ENCODE peak calls at places on chromosomes 6 and 20, in five cellular contexts. One of them, this sample, is unnamed.
A peak's percentile ranks its signal among the peaks of the same experiment; 100 is the strongest.

GRCh38 chr6:26571592-26572296 is 25.0 kb upstream of the ABT1 start:
- DNase-seq in astrocyte of the cerebellum: peak; percentile 60
- DNase-seq in fibroblast of lung: peak; percentile 90
- DNase-seq in endodermal cell: peak; percentile 91
- DNase-seq in fibroblast of pulmonary artery: peak; percentile 90
- DNase-seq in this sample: peak; percentile 69

GRCh38 chr6:68635412-68635705 is 277 bp downstream of the ADGRB3 start:
- DNase-seq in astrocyte of the cerebellum: no peak
- DNase-seq in fibroblast of lung: no peak
- DNase-seq in endodermal cell: no peak
- DNase-seq in fibroblast of pulmonary artery: no peak
- DNase-seq in this sample: no peak

GRCh38 chr6:11279213-11279780 is 46.8 kb upstream of the NEDD9 start:
- DNase-seq in astrocyte of the cerebellum: no peak
- DNase-seq in fibroblast of lung: no peak
- DNase-seq in endodermal cell: no peak
- DNase-seq in fibroblast of pulmonary artery: no peak
- DNase-seq in this sample: no peak

GRCh38 chr6:34919651-34920050 is 30.6 kb downstream of the ANKS1A start:
- DNase-seq in astrocyte of the cerebellum: no peak
- DNase-seq in fibroblast of lung: peak; percentile 36
- DNase-seq in endodermal cell: no peak
- DNase-seq in fibroblast of pulmonary artery: peak; percentile 76
- DNase-seq in this sample: no peak

GRCh38 chr6:84019171-84019570 is 14.4 kb upstream of the MRAP2 start:
- DNase-seq in astrocyte of the cerebellum: no peak
- DNase-seq in fibroblast of lung: no peak
- DNase-seq in endodermal cell: no peak
- DNase-seq in fibroblast of pulmonary artery: no peak
- DNase-seq in this sample: no peak

GRCh38 chr6:54366647-54367327 is 58.5 kb downstream of the TINAG start:
- DNase-seq in astrocyte of the cerebellum: no peak
- DNase-seq in fibroblast of lung: peak; percentile 54
- DNase-seq in endodermal cell: no peak
- DNase-seq in fibroblast of pulmonary artery: peak; percentile 61
- DNase-seq in this sample: no peak

GRCh38 chr20:3102575-3103368 is 18.2 kb upstream of the AVP start:
- DNase-seq in astrocyte of the cerebellum: no peak
- DNase-seq in fibroblast of lung: no peak
- DNase-seq in endodermal cell: no peak
- DNase-seq in fibroblast of pulmonary artery: no peak
- DNase-seq in this sample: no peak

GRCh38 chr6:46925563-46926253 is 4.0 kb upstream of the ADGRF5 start:
- DNase-seq in astrocyte of the cerebellum: peak; percentile 18
- DNase-seq in fibroblast of lung: peak; percentile 93
- DNase-seq in endodermal cell: no peak
- DNase-seq in fibroblast of pulmonary artery: peak; percentile 93
- DNase-seq in this sample: no peak

GRCh38 chr20:32982617-32983458 is 21.4 kb downstream of the SUN5 start:
- DNase-seq in astrocyte of the cerebellum: no peak
- DNase-seq in fibroblast of lung: no peak
- DNase-seq in endodermal cell: no peak
- DNase-seq in fibroblast of pulmonary artery: no peak
- DNase-seq in this sample: no peak

GRCh38 chr20:859661-860294 is 26.3 kb downstream of the FAM110A start:
- DNase-seq in astrocyte of the cerebellum: no peak
- DNase-seq in fibroblast of lung: no peak
- DNase-seq in endodermal cell: no peak
- DNase-seq in fibroblast of pulmonary artery: no peak
- DNase-seq in this sample: no peak

GRCh38 chr20:50967621-50968020 is 9.0 kb downstream of the MOCS3 start:
- DNase-seq in astrocyte of the cerebellum: no peak
- DNase-seq in fibroblast of lung: peak; percentile 45
- DNase-seq in endodermal cell: no peak
- DNase-seq in fibroblast of pulmonary artery: no peak
- DNase-seq in this sample: peak; percentile 61

GRCh38 chr6:152746172-152746553 is 4.4 kb upstream of the VIP start:
- DNase-seq in astrocyte of the cerebellum: no peak
- DNase-seq in fibroblast of lung: peak; percentile 58
- DNase-seq in endodermal cell: no peak
- DNase-seq in fibroblast of pulmonary artery: peak; percentile 63
- DNase-seq in this sample: no peak

GRCh38 chr6:15313367-15313766 is 67.5 kb downstream of the JARID2 start:
- DNase-seq in astrocyte of the cerebellum: no peak
- DNase-seq in fibroblast of lung: no peak
- DNase-seq in endodermal cell: no peak
- DNase-seq in fibroblast of pulmonary artery: no peak
- DNase-seq in this sample: no peak

GRCh38 chr6:10763006-10763405 is 15.4 kb downstream of the TMEM14B start:
- DNase-seq in astrocyte of the cerebellum: no peak
- DNase-seq in fibroblast of lung: peak; percentile 50
- DNase-seq in endodermal cell: no peak
- DNase-seq in fibroblast of pulmonary artery: peak; percentile 56
- DNase-seq in this sample: no peak

GRCh38 chr6:35573495-35574110 is 60.9 kb upstream of the TULP1 start:
- DNase-seq in astrocyte of the cerebellum: no peak
- DNase-seq in fibroblast of lung: no peak
- DNase-seq in endodermal cell: no peak
- DNase-seq in fibroblast of pulmonary artery: no peak
- DNase-seq in this sample: no peak

GRCh38 chr6:21305827-21306469 is 287.6 kb upstream of the SOX4 start:
- DNase-seq in astrocyte of the cerebellum: no peak
- DNase-seq in fibroblast of lung: peak; percentile 30
- DNase-seq in endodermal cell: no peak
- DNase-seq in fibroblast of pulmonary artery: peak; percentile 75
- DNase-seq in this sample: no peak

GRCh38 chr20:35617397-35618031 is 1.9 kb downstream of the SPAG4 start:
- DNase-seq in astrocyte of the cerebellum: no peak
- DNase-seq in fibroblast of lung: peak; percentile 49
- DNase-seq in endodermal cell: peak; percentile 88
- DNase-seq in fibroblast of pulmonary artery: peak; percentile 56
- DNase-seq in this sample: peak; percentile 51

GRCh38 chr20:46119547-46119946 is 1.4 kb downstream of the CD40 start:
- DNase-seq in astrocyte of the cerebellum: no peak
- DNase-seq in fibroblast of lung: no peak
- DNase-seq in endodermal cell: no peak
- DNase-seq in fibroblast of pulmonary artery: no peak
- DNase-seq in this sample: no peak

GRCh38 chr6:54778731-54779130 is 67.8 kb upstream of the FAM83B start:
- DNase-seq in astrocyte of the cerebellum: no peak
- DNase-seq in fibroblast of lung: no peak
- DNase-seq in endodermal cell: no peak
- DNase-seq in fibroblast of pulmonary artery: no peak
- DNase-seq in this sample: no peak

GRCh38 chr6:78615430-78615904 is 251.9 kb upstream of the IRAK1BP1 start:
- DNase-seq in astrocyte of the cerebellum: no peak
- DNase-seq in fibroblast of lung: peak; percentile 45
- DNase-seq in endodermal cell: no peak
- DNase-seq in fibroblast of pulmonary artery: peak; percentile 40
- DNase-seq in this sample: no peak

GRCh38 chr20:11607047-11607446 is 310.6 kb upstream of the BTBD3 start:
- DNase-seq in astrocyte of the cerebellum: no peak
- DNase-seq in fibroblast of lung: no peak
- DNase-seq in endodermal cell: no peak
- DNase-seq in fibroblast of pulmonary artery: no peak
- DNase-seq in this sample: no peak

GRCh38 chr20:48623906-48624265 is 203.9 kb downstream of the PREX1 start:
- DNase-seq in astrocyte of the cerebellum: no peak
- DNase-seq in fibroblast of lung: no peak
- DNase-seq in endodermal cell: no peak
- DNase-seq in fibroblast of pulmonary artery: no peak
- DNase-seq in this sample: no peak

GRCh38 chr6:89404512-89404911 is 7.6 kb downstream of the RRAGD start:
- DNase-seq in astrocyte of the cerebellum: no peak
- DNase-seq in fibroblast of lung: no peak
- DNase-seq in endodermal cell: no peak
- DNase-seq in fibroblast of pulmonary artery: no peak
- DNase-seq in this sample: no peak
- TF ChIP-seq CTCF in astrocyte of the cerebellum: no peak
- TF ChIP-seq CTCF in fibroblast of lung: no peak
- TF ChIP-seq CTCF in endodermal cell: no peak
- TF ChIP-seq CTCF in fibroblast of pulmonary artery: no peak
- TF ChIP-seq CTCF in this sample: no peak

GRCh38 chr6:118501099-118501498 is 47.0 kb upstream of the PLN start:
- DNase-seq in astrocyte of the cerebellum: no peak
- DNase-seq in fibroblast of lung: no peak
- DNase-seq in endodermal cell: no peak
- DNase-seq in fibroblast of pulmonary artery: no peak
- DNase-seq in this sample: no peak

GRCh38 chr6:118495639-118496296 is 52.3 kb upstream of the PLN start:
- DNase-seq in astrocyte of the cerebellum: no peak
- DNase-seq in fibroblast of lung: peak; percentile 85
- DNase-seq in endodermal cell: no peak
- DNase-seq in fibroblast of pulmonary artery: peak; percentile 17
- DNase-seq in this sample: no peak

GRCh38 chr6:118504611-118505010 is 43.5 kb upstream of the PLN start:
- DNase-seq in astrocyte of the cerebellum: no peak
- DNase-seq in fibroblast of lung: no peak
- DNase-seq in endodermal cell: no peak
- DNase-seq in fibroblast of pulmonary artery: no peak
- DNase-seq in this sample: no peak

GRCh38 chr6:118501816-118502568 is 46.1 kb upstream of the PLN start:
- DNase-seq in astrocyte of the cerebellum: no peak
- DNase-seq in fibroblast of lung: no peak
- DNase-seq in endodermal cell: no peak
- DNase-seq in fibroblast of pulmonary artery: peak; percentile 37
- DNase-seq in this sample: no peak

GRCh38 chr6:118500130-118501015 is 47.7 kb upstream of the PLN start:
- DNase-seq in astrocyte of the cerebellum: no peak
- DNase-seq in fibroblast of lung: no peak
- DNase-seq in endodermal cell: peak; percentile 74
- DNase-seq in fibroblast of pulmonary artery: peak; percentile 12
- DNase-seq in this sample: no peak
- TF ChIP-seq CTCF in astrocyte of the cerebellum: no peak
- TF ChIP-seq CTCF in fibroblast of lung: no peak
- TF ChIP-seq CTCF in endodermal cell: no peak
- TF ChIP-seq CTCF in fibroblast of pulmonary artery: no peak
- TF ChIP-seq CTCF in this sample: no peak

GRCh38 chr6:5744497-5744896 is 262.2 kb downstream of the NRN1 start:
- DNase-seq in astrocyte of the cerebellum: no peak
- DNase-seq in fibroblast of lung: no peak
- DNase-seq in endodermal cell: no peak
- DNase-seq in fibroblast of pulmonary artery: no peak
- DNase-seq in this sample: no peak

GRCh38 chr6:5749016-5749665 is 257.6 kb downstream of the NRN1 start:
- DNase-seq in astrocyte of the cerebellum: no peak
- DNase-seq in fibroblast of lung: no peak
- DNase-seq in endodermal cell: no peak
- DNase-seq in fibroblast of pulmonary artery: no peak
- DNase-seq in this sample: no peak

GRCh38 chr6:5745081-5745480 is 261.6 kb downstream of the NRN1 start:
- DNase-seq in astrocyte of the cerebellum: no peak
- DNase-seq in fibroblast of lung: no peak
- DNase-seq in endodermal cell: no peak
- DNase-seq in fibroblast of pulmonary artery: no peak
- DNase-seq in this sample: no peak

GRCh38 chr6:5747379-5747778 is 259.3 kb downstream of the NRN1 start:
- DNase-seq in astrocyte of the cerebellum: no peak
- DNase-seq in fibroblast of lung: no peak
- DNase-seq in endodermal cell: no peak
- DNase-seq in fibroblast of pulmonary artery: no peak
- DNase-seq in this sample: no peak

GRCh38 chr6:5746392-5747140 is 260.2 kb downstream of the NRN1 start:
- DNase-seq in astrocyte of the cerebellum: no peak
- DNase-seq in fibroblast of lung: no peak
- DNase-seq in endodermal cell: peak; percentile 88
- DNase-seq in fibroblast of pulmonary artery: no peak
- DNase-seq in this sample: peak; percentile 23
- TF ChIP-seq CTCF in astrocyte of the cerebellum: peak; percentile 26
- TF ChIP-seq CTCF in fibroblast of lung: peak; percentile 12
- TF ChIP-seq CTCF in endodermal cell: peak; percentile 73
- TF ChIP-seq CTCF in fibroblast of pulmonary artery: no peak
- TF ChIP-seq CTCF in this sample: no peak

DNA sequence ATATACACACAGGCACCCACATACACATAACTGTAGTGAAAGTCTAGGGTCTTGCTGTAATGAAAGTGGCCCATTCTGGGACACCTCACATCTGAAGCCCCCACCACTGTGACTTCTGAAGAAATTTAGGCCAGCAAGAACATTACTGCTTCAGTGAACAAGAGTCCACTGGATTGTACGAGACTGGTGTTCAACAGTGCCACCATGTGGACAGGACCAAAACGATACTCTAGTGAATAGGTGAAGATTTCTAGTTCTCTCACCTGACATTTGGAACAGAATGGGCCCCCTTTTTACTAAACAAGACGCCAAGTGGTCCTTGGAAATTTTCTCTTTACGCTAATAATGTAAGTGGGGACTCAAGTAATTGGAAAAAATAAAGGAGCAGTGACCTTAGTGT is 156.9 kb downstream of the MAFB start:
- DNase-seq in astrocyte of the cerebellum: no peak
- DNase-seq in fibroblast of lung: no peak
- DNase-seq in endodermal cell: peak; percentile 82
- DNase-seq in fibroblast of pulmonary artery: peak; percentile 38
- DNase-seq in this sample: peak; percentile 10
- TF ChIP-seq CTCF in astrocyte of the cerebellum: peak; percentile 16
- TF ChIP-seq CTCF in fibroblast of lung: peak; percentile 35
- TF ChIP-seq CTCF in endodermal cell: peak; percentile 79
- TF ChIP-seq CTCF in fibroblast of pulmonary artery: peak; percentile 41
- TF ChIP-seq CTCF in this sample: peak; percentile 26

GRCh38 chr6:74735304-74735703 is 470.5 kb downstream of the COL12A1 start:
- DNase-seq in astrocyte of the cerebellum: peak; percentile 78
- DNase-seq in fibroblast of lung: peak; percentile 88
- DNase-seq in endodermal cell: no peak
- DNase-seq in fibroblast of pulmonary artery: peak; percentile 96
- DNase-seq in this sample: no peak

GRCh38 chr6:74733830-74734591 is 471.8 kb downstream of the COL12A1 start:
- DNase-seq in astrocyte of the cerebellum: no peak
- DNase-seq in fibroblast of lung: peak; percentile 6
- DNase-seq in endodermal cell: no peak
- DNase-seq in fibroblast of pulmonary artery: peak; percentile 56
- DNase-seq in this sample: no peak

GRCh38 chr6:74731204-74731603 is 474.6 kb downstream of the COL12A1 start:
- DNase-seq in astrocyte of the cerebellum: no peak
- DNase-seq in fibroblast of lung: peak; percentile 81
- DNase-seq in endodermal cell: no peak
- DNase-seq in fibroblast of pulmonary artery: peak; percentile 57
- DNase-seq in this sample: no peak

GRCh38 chr6:74731921-74732320 is 473.9 kb downstream of the COL12A1 start:
- DNase-seq in astrocyte of the cerebellum: peak; percentile 46
- DNase-seq in fibroblast of lung: peak; percentile 92
- DNase-seq in endodermal cell: no peak
- DNase-seq in fibroblast of pulmonary artery: peak; percentile 60
- DNase-seq in this sample: no peak

GRCh38 chr6:74734901-74735300 is 471.0 kb downstream of the COL12A1 start:
- DNase-seq in astrocyte of the cerebellum: no peak
- DNase-seq in fibroblast of lung: no peak
- DNase-seq in endodermal cell: no peak
- DNase-seq in fibroblast of pulmonary artery: no peak
- DNase-seq in this sample: no peak
- TF ChIP-seq CTCF in astrocyte of the cerebellum: no peak
- TF ChIP-seq CTCF in fibroblast of lung: no peak
- TF ChIP-seq CTCF in endodermal cell: no peak
- TF ChIP-seq CTCF in fibroblast of pulmonary artery: no peak
- TF ChIP-seq CTCF in this sample: no peak

GRCh38 chr6:112282217-112282616 is 27.9 kb upstream of the LAMA4 start:
- DNase-seq in astrocyte of the cerebellum: peak; percentile 59
- DNase-seq in fibroblast of lung: peak; percentile 92
- DNase-seq in endodermal cell: peak; percentile 58
- DNase-seq in fibroblast of pulmonary artery: peak; percentile 82
- DNase-seq in this sample: peak; percentile 29
- TF ChIP-seq CTCF in astrocyte of the cerebellum: peak; percentile 50
- TF ChIP-seq CTCF in fibroblast of lung: peak; percentile 53
- TF ChIP-seq CTCF in endodermal cell: peak; percentile 33
- TF ChIP-seq CTCF in fibroblast of pulmonary artery: peak; percentile 49
- TF ChIP-seq CTCF in this sample: no peak